ENCODE peak calls at places on chromosomes 2 and 18, in four cellular contexts. J is PC-9, T is OCI-LY7, I is hepatocyte. Y is an unnamed sample. For H3K4me1, the result is how much of the 10 kb centered on the place peaks cover.

GRCh38 chr2:232576995-232577394 is 26.5 kb downstream of the EIF4E2 start:
- DNase-seq in J (no peak), T (no peak), I (no peak), Y (no peak)

GRCh38 chr2:85861180-85861579 is 27.6 kb downstream of the ST3GAL5 start:
- DNase-seq in J (peak), T (no peak), I (no peak), Y (no peak)

GRCh38 chr2:95384854-95385569 is 17.5 kb upstream of the FAHD2A start:
- DNase-seq in J (no peak), T (no peak), I (peak), Y (no peak)

GRCh38 chr18:45761512-45762114 is 37.6 kb downstream of the SLC14A1 start:
- DNase-seq in T (no peak), J (no peak), I (no peak), Y (no peak)

GRCh38 chr2:235358981-235359471 is 134.8 kb upstream of the AGAP1 start:
- DNase-seq in J (peak), T (no peak), I (no peak), Y (no peak)

GRCh38 chr2:123518387-123518786 is 506.7 kb upstream of the CNTNAP5 start:
- DNase-seq in I (no peak), T (no peak), J (peak), Y (no peak)

GRCh38 chr2:184498936-184499335 is 99.4 kb upstream of the ZNF804A start:
- DNase-seq in I (no peak), J (no peak), T (no peak), Y (no peak)

GRCh38 chr2:138827426-138828054 is 47.4 kb upstream of the NXPH2 start:
- DNase-seq in I (peak), J (peak), T (peak), Y (peak)

GRCh38 chr2:172097557-172098131 is 5.1 kb downstream of the DLX2 start:
- DNase-seq in T (no peak), J (no peak), I (no peak), Y (no peak)

GRCh38 chr2:239303711-239304532 is 96.9 kb downstream of the HDAC4 start:
- DNase-seq in I (peak), T (no peak), J (no peak), Y (no peak)

GRCh38 chr2:157508676-157509075 is 64.8 kb upstream of the CYTIP start:
- DNase-seq in J (peak), T (no peak), I (no peak), Y (no peak)

GRCh38 chr2:198127627-198128026 is 323.2 kb downstream of the PLCL1 start:
- DNase-seq in I (peak), J (no peak), T (peak), Y (peak)

GRCh38 chr2:127032601-127033000 is 74.4 kb downstream of the BIN1 start:
- DNase-seq in I (no peak), J (no peak), T (no peak), Y (no peak)

GRCh38 chr2:30270166-30270565 is 38.8 kb downstream of the LBH start:
- DNase-seq in I (no peak), T (no peak), J (no peak), Y (no peak)

GRCh38 chr2:94602466-94602865 is 268.8 kb upstream of the TEKT4 start:
- DNase-seq in J (no peak), T (no peak), I (no peak), Y (no peak)

GRCh38 chr2:102480796-102481195 is 7.8 kb downstream of the SLC9A4 start:
- DNase-seq in T (no peak), I (no peak), J (no peak), Y (no peak)

GRCh38 chr2:238094438-238095022 is 5.6 kb upstream of the ESPNL start:
- DNase-seq in T (no peak), J (no peak), I (no peak), Y (no peak)

GRCh38 chr2:233353101-233353768 is 1.1 kb upstream of the DGKD start:
- DNase-seq in T (no peak), I (peak), J (no peak), Y (no peak)

GRCh38 chr2:235894839-235895238 is 273.3 kb downstream of the GBX2 start:
- DNase-seq in T (no peak), I (no peak), J (no peak), Y (no peak)

GRCh38 chr2:11773111-11773510 is 26.7 kb downstream of the LPIN1 start:
- DNase-seq in J (no peak), I (no peak), T (no peak), Y (no peak)

GRCh38 chr18:9475643-9476580 is 599 bp downstream of the RALBP1 start:
- DNase-seq in T (peak), I (peak), J (peak), Y (peak)

GRCh38 chr2:227890495-227891079 is 19.2 kb downstream of the DAW1 start:
- DNase-seq in J (no peak), T (peak), I (peak), Y (no peak)

GRCh38 chr2:147989809-147990403 is 30.6 kb downstream of the ORC4 start:
- DNase-seq in T (peak), I (peak), J (no peak), Y (no peak)

GRCh38 chr18:32425466-32425865 is 45.2 kb downstream of the GAREM1 start:
- DNase-seq in J (peak), T (no peak), I (peak), Y (no peak)

GRCh38 chr2:19702267-19702666 is 199.5 kb downstream of the TTC32 start:
- DNase-seq in T (no peak), I (no peak), J (no peak), Y (no peak)

GRCh38 chr2:126736133-126736874 is 80.3 kb downstream of the GYPC start:
- DNase-seq in J (no peak), T (no peak), I (peak), Y (no peak)

GRCh38 chr2:150484461-150484931 is 3.0 kb downstream of the RND3 start:
- DNase-seq in J (no peak), I (no peak), T (no peak), Y (no peak)

GRCh38 chr2:120845281-120845680 is 109.6 kb downstream of the GLI2 start:
- DNase-seq in I (no peak), T (no peak), J (no peak), Y (no peak)

GRCh38 chr18:3183103-3183717 is 36.6 kb downstream of the MYOM1 start:
- DNase-seq in I (no peak), T (no peak), J (no peak), Y (no peak)

GRCh38 chr18:3180325-3180724 is 39.4 kb downstream of the MYOM1 start:
- DNase-seq in T (no peak), I (no peak), J (no peak), Y (no peak)

GRCh38 chr18:3179430-3180089 is 40.2 kb downstream of the MYOM1 start:
- DNase-seq in I (no peak), J (no peak), T (peak), Y (peak)

GRCh38 chr18:3175195-3175758 is 44.5 kb downstream of the MYOM1 start:
- DNase-seq in T (no peak), I (no peak), J (no peak), Y (no peak)

DNA sequence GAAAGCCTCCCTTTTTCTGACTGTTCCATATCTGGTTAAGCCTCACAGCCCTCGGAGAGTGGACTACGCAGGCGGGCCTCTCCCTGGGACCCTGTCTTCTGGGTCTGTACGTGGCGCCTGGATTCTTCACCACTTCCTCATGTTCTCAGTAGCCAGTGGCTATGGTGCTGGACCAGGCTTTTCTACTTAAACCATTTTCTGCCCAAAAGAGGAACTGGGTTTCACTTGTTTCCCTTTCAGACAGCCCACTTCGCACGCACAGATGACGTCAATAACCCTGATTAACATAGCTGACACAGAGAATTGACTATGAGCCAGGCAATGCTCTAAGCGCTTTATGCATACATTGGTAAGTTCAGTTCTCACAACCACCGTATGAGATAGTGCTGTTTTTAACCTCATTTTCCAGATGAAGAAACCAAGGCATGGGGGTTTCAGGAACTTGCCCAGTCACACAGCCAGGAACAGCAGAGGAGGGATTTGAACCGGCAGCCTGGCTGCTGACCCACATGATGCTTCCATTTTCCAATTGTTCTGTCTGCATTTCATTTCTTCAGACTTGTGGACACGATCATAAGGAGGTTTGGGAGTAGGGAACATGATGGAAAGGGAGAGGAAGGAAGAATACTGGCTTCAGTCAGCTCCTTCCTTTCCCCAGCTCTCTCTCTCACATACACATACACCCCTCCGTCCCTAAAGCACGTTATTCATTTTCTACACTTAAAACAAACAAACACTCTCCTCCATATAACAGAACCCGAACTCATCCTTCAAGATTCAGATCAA is 41.7 kb downstream of the MYOM1 start:
- DNase-seq in J (no peak), T (peak), I (no peak), Y (no peak)
- H2AFZ ChIP-seq in J (no peak), T (peak), I (no peak), Y (no peak)

DNA sequence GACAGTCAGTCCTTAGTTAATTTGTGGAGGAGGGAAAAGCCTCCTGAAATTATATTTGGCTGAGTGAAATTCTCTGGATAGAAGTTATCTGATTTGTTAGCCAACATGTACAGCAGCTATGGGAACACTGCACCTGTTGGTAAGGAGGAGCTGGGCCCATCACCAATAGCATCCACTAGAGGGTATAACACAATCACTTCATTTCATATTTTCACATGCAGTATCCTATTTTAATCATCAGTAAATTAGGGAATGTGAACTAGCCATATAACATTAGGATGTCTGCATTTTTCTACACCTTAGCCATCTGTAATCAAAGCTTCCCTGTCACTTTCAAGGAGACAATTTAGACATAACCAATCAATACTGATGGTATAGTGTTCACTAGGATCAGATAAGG is 818.4 kb upstream of the CDH2 start:
- DNase-seq in J (no peak), T (no peak), I (no peak), Y (no peak)
- TF ChIP-seq CTCF in J (peak), T (no peak), I (peak), Y (peak)

GRCh38 chr2:98902209-98903063 is 33.6 kb downstream of the CRACDL start:
- DNase-seq in J (no peak), T (no peak), I (no peak), Y (no peak)

GRCh38 chr2:98903064-98903355 is 33.0 kb downstream of the CRACDL start:
- DNase-seq in T (no peak), J (no peak), I (no peak), Y (no peak)

GRCh38 chr2:98901291-98901690 is 34.7 kb downstream of the CRACDL start:
- DNase-seq in J (no peak), I (no peak), T (no peak), Y (no peak)

GRCh38 chr2:98900721-98901120 is 35.3 kb downstream of the CRACDL start:
- DNase-seq in J (no peak), T (no peak), I (no peak), Y (no peak)

DNA sequence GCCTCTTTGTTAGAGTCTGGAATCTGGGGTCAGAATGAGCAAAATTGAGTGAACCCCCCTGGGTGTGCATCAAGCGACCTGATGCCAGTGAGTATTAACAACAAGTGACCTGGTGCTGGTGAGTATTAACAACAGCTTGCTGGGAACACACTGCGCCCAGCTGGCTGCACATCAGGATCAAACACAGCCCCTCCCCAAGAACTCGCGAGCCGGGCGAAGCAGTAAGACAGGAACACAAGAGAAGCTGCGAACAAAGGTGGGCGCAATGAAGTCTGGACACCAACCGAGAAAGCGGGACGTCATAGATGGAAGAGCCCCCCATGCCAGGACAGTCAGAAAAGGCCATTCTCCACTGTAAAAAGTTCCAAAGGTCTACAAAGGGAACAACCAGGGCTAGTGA is 34.3 kb downstream of the CRACDL start:
- DNase-seq in I (no peak), J (no peak), T (no peak), Y (no peak)
- H3K4me1 ChIP-seq in I (under half), J (under half), T (under half), Y (under half)

DNA sequence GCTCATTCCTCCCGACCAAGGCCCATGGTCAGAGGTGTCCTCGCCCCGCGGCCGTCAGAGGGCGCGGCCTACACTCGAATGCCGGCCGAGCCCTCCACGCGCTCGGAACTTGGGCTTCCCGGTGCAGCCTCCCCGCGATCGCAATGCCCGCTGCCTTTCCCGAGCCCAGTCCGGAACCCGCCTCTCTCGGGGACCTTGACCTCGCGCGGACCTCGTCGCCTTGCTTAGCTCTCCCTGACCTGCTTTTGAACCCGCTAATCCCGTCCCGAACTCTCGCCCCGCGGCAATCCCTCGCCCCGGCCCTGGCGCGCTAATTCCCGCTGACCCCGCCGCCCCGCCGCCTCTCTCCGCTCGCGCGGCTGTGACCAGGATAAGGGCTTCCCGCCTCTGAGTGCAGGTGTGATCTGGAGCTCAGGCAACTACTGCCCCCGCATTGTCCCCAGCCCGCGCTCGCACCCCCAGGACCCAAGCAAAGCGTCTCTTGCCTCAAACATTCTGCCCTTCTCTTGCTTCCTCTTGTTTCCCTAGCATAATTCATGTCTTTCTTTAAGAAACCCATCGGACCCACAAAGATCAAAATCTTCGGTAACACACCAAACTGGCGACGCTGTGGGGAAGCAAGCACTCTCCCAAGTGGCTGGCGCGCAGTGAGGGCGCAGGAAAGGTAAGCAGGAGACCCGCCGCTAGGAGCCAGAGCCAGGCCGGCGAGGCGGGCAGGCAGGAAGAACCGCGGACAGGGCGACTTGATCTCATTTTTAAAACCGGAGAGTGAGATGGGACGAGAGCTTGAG is 46.6 kb upstream of the ATP6V1B1 start:
- DNase-seq in T (no peak), I (no peak), J (no peak), Y (no peak)
- H2AFZ ChIP-seq in T (no peak), I (peak), J (no peak), Y (no peak)

GRCh38 chr2:981258-981657 is 30.6 kb downstream of the SNTG2 start:
- DNase-seq in J (no peak), I (no peak), T (no peak), Y (no peak)

GRCh38 chr2:979286-979928 is 28.8 kb downstream of the SNTG2 start:
- DNase-seq in I (no peak), J (no peak), T (peak), Y (no peak)

GRCh38 chr2:985317-985898 is 34.8 kb downstream of the SNTG2 start:
- DNase-seq in I (no peak), T (no peak), J (no peak), Y (no peak)

GRCh38 chr2:981759-982158 is 31.1 kb downstream of the SNTG2 start:
- DNase-seq in I (no peak), T (no peak), J (no peak), Y (no peak)
- TF ChIP-seq CTCF in I (no peak), T (no peak), J (no peak), Y (no peak)

GRCh38 chr2:37781028-37781427 is 109.6 kb upstream of the CDC42EP3 start:
- DNase-seq in J (peak), T (no peak), I (no peak), Y (no peak)
- H3K4me1 ChIP-seq in J (under half), T (under half), I (under half), Y (under half)

GRCh38 chr2:42106257-42106816 is 58.5 kb downstream of the PKDCC start:
- DNase-seq in I (no peak), J (no peak), T (no peak), Y (no peak)
- H2AFZ ChIP-seq in I (no peak), J (no peak), T (peak), Y (peak)

GRCh38 chr2:152555048-152555447 is 162.2 kb downstream of the PRPF40A start:
- DNase-seq in J (no peak), I (no peak), T (no peak), Y (no peak)
- TF ChIP-seq CTCF in J (peak), I (peak), T (peak), Y (no peak)

GRCh38 chr2:182545420-182546167 is 118.8 kb upstream of the PDE1A start:
- DNase-seq in I (peak), J (no peak), T (no peak), Y (no peak)
- H3K4me1 ChIP-seq in I (under half), J (under half), T (under half), Y (under half)

DNA sequence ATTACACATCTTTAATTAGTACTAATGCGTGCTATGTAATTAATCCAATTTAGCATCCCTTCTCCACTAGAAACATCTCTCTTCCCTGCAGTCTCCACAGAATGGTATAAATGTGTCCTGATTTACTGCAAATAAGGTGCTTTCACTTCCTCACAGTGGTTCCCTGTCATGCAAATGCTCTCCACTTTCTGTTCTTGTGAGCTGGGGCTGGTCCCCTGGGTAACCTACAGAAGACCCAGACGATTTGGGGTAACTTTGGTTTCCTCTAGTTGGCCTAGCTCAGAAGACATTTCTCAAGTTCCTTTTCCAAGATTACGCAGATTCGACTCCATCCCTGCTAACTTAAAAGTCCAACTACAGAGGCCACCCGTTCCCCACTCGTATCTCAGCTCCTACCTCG is 29.0 kb upstream of the NEDD4L start:
- DNase-seq in I (no peak), T (peak), J (no peak), Y (no peak)
- H2AFZ ChIP-seq in I (no peak), T (no peak), J (no peak), Y (no peak)